ENCODE peak calls at places on chromosomes 7 and 10, in seven cellular contexts. O is LoVo; B is activated naive CD4-positive, alpha-beta T cell; R is stomach; A is HepG2; Y is heart right ventricle; W is left cardiac atrium. M is an unnamed sample.

GRCh38 chr10:8180756-8181155 is 126.3 kb downstream of the GATA3 start:
- DNase-seq in O (no peak), B (no peak), R (no peak), A (no peak), Y (no peak), W (no peak), M (no peak)

GRCh38 chr7:30855936-30856335 is 55.7 kb upstream of the AQP1 start:
- DNase-seq in O (no peak), B (no peak), R (no peak), A (no peak), Y (no peak), W (no peak), M (no peak)

GRCh38 chr7:92133737-92134270 is 473 bp downstream of the CYP51A1 start:
- DNase-seq in O (peak; percentile 63), B (peak; percentile 20), R (peak; percentile 65), A (peak; percentile 52), Y (peak; percentile 68), W (peak; percentile 78), M (peak; percentile 40)

GRCh38 chr7:66050990-66051424 is 24.6 kb upstream of the ASL start:
- DNase-seq in O (peak; percentile 51), B (no peak), R (peak; percentile 49), A (peak; percentile 82), Y (peak; percentile 8), W (no peak), M (peak; percentile 38)

GRCh38 chr10:60123172-60123571 is 216.8 kb upstream of the CCDC6 start:
- DNase-seq in O (no peak), B (no peak), R (no peak), A (no peak), Y (no peak), W (no peak), M (no peak)

GRCh38 chr10:3510741-3511140 is 274.3 kb downstream of the KLF6 start:
- DNase-seq in O (no peak), B (no peak), R (no peak), A (no peak), Y (no peak), W (no peak), M (no peak)

GRCh38 chr10:48605786-48606529 is 1.1 kb upstream of the ARHGAP22 start:
- DNase-seq in O (no peak), B (no peak), R (no peak), A (no peak), Y (peak; percentile 2), W (no peak), M (no peak)

GRCh38 chr10:72927485-72927884 is 27.1 kb downstream of the PLA2G12B start:
- DNase-seq in O (no peak), B (no peak), R (no peak), A (no peak), Y (no peak), W (no peak), M (no peak)

GRCh38 chr7:1692500-1693418 is 22.7 kb downstream of the ELFN1 start:
- DNase-seq in O (no peak), B (no peak), R (peak; percentile 3), A (no peak), Y (no peak), W (no peak), M (no peak)

GRCh38 chr7:143248781-143249354 is 14.4 kb upstream of the GSTK1 start:
- DNase-seq in O (no peak), B (no peak), R (no peak), A (peak; percentile 78), Y (no peak), W (no peak), M (no peak)

GRCh38 chr10:8047452-8048280 is 6.8 kb upstream of the GATA3 start:
- DNase-seq in O (no peak), B (no peak), R (no peak), A (no peak), Y (no peak), W (no peak), M (no peak)

GRCh38 chr10:12539350-12540164 is 190.2 kb downstream of the CAMK1D start:
- DNase-seq in O (no peak), B (no peak), R (no peak), A (no peak), Y (no peak), W (no peak), M (no peak)

GRCh38 chr10:78903351-78903940 is 165.3 kb upstream of the ZMIZ1 start:
- DNase-seq in O (no peak), B (no peak), R (peak; percentile 11), A (no peak), Y (peak; percentile 1), W (no peak), M (no peak)

GRCh38 chr10:126268104-126268900 is 120.0 kb downstream of the ADAM12 start:
- DNase-seq in O (no peak), B (no peak), R (no peak), A (no peak), Y (no peak), W (no peak), M (no peak)

GRCh38 chr10:70974351-70974901 is 86.1 kb upstream of the PCBD1 start:
- DNase-seq in O (peak; percentile 28), B (no peak), R (no peak), A (no peak), Y (no peak), W (no peak), M (no peak)

GRCh38 chr7:101828308-101829020 is 11.0 kb downstream of the CUX1 start:
- DNase-seq in O (no peak), B (no peak), R (no peak), A (no peak), Y (no peak), W (no peak), M (no peak)

GRCh38 chr7:30472771-30473392 is 5.7 kb downstream of the NOD1 start:
- DNase-seq in O (no peak), B (no peak), R (no peak), A (no peak), Y (no peak), W (no peak), M (no peak)

GRCh38 chr10:132532174-132532573 is 5.4 kb upstream of the INPP5A start:
- DNase-seq in O (no peak), B (no peak), R (no peak), A (no peak), Y (no peak), W (no peak), M (no peak)

M was measured in amniotic stem cell.